ENCODE peak calls at places on chromosomes 12 and 14, in eight cellular contexts. Q is activated CD4-positive, alpha-beta T cell treated with anti-CD3 and anti-CD28 coated beads, Interleukin-2, amount 50 U/mL, for 1 hour; Y is activated naive CD4-positive, alpha-beta T cell treated with anti-CD3 and anti-CD28 coated beads, Interleukin-2, amount 50 U/mL, for 16 hours; N is KG1; F is heart right ventricle; J is right lobe of liver; D is AML-193; G is progenitor cell of endocrine pancreas. I is an unnamed sample.

GRCh38 chr12:94404854-94405253 is 54.8 kb downstream of the CEP83 start:
- DNase-seq in Q (no peak), Y (no peak), N (no peak), F (no peak), J (no peak), D (no peak), G (no peak), I (no peak)

GRCh38 chr12:19894049-19894448 is 454.8 kb downstream of the AEBP2 start:
- DNase-seq in Q (no peak), Y (no peak), N (no peak), F (no peak), J (no peak), D (peak; percentile 52), G (no peak), I (no peak)

GRCh38 chr14:103088921-103089320 is 4.9 kb downstream of the LBHD2 start:
- DNase-seq in Q (no peak), Y (no peak), N (no peak), F (peak; percentile 7), J (no peak), D (no peak), G (no peak), I (no peak)

GRCh38 chr14:103840016-103840415 is 7.4 kb downstream of the PPP1R13B start:
- DNase-seq in Q (no peak), Y (no peak), N (no peak), F (no peak), J (no peak), D (no peak), G (no peak), I (no peak)

GRCh38 chr14:92887157-92887556 is 35.8 kb upstream of the CHGA start:
- DNase-seq in Q (no peak), Y (no peak), N (no peak), F (no peak), J (no peak), D (no peak), G (no peak), I (no peak)

GRCh38 chr14:71452987-71453386 is 479.2 kb upstream of the RGS6 start:
- DNase-seq in Q (no peak), Y (no peak), N (no peak), F (no peak), J (no peak), D (no peak), G (no peak), I (no peak)

GRCh38 chr14:24364841-24365240 is 3.1 kb upstream of the NFATC4 start:
- DNase-seq in Q (no peak), Y (no peak), N (no peak), F (no peak), J (no peak), D (no peak), G (no peak), I (no peak)

GRCh38 chr14:100676089-100676685 is 50.5 kb upstream of the DLK1 start:
- DNase-seq in Q (no peak), Y (no peak), N (no peak), F (no peak), J (no peak), D (no peak), G (no peak), I (no peak)

GRCh38 chr12:106753526-106753925 is 21.0 kb upstream of the RIC8B start:
- DNase-seq in Q (peak; percentile 18), Y (peak; percentile 46), N (no peak), F (no peak), J (no peak), D (no peak), G (no peak), I (no peak)

GRCh38 chr14:72558721-72559120 is 335.2 kb downstream of the DPF3 start:
- DNase-seq in Q (no peak), Y (no peak), N (no peak), F (no peak), J (no peak), D (no peak), G (no peak), I (no peak)

GRCh38 chr14:97185186-97185585 is 388.0 kb downstream of the VRK1 start:
- DNase-seq in Q (no peak), Y (no peak), N (no peak), F (no peak), J (no peak), D (no peak), G (no peak), I (no peak)